ENCODE peak calls at places on chromosome 18, in nine cellular contexts. One of them, this sample, is unnamed.

GRCh38 chr18:74473976-74474375 is 16.9 kb upstream of the DIPK1C start:
- DNase-seq in upper lobe of right lung: no peak
- DNase-seq in endodermal cell: no peak
- DNase-seq in right lobe of liver: no peak
- DNase-seq in BE2C: no peak
- DNase-seq in fibroblast of mammary gland: no peak
- DNase-seq in PC-3: no peak
- DNase-seq in body of pancreas: no peak
- DNase-seq in HFF-Myc: no peak
- DNase-seq in this sample: no peak

GRCh38 chr18:39453882-39454281 is 1888.3 kb upstream of the CELF4 start:
- DNase-seq in body of pancreas: no peak
- DNase-seq in HFF-Myc: no peak
- DNase-seq in BE2C: no peak
- DNase-seq in fibroblast of mammary gland: peak; percentile 61
- DNase-seq in PC-3: no peak
- DNase-seq in right lobe of liver: peak; percentile 48
- DNase-seq in endodermal cell: peak; percentile 42
- DNase-seq in upper lobe of right lung: no peak
- DNase-seq in this sample: no peak

GRCh38 chr18:551404-552061 is 28.6 kb upstream of the CETN1 start:
- DNase-seq in PC-3: no peak
- DNase-seq in HFF-Myc: no peak
- DNase-seq in right lobe of liver: no peak
- DNase-seq in BE2C: no peak
- DNase-seq in fibroblast of mammary gland: no peak
- DNase-seq in endodermal cell: no peak
- DNase-seq in body of pancreas: no peak
- DNase-seq in upper lobe of right lung: no peak
- DNase-seq in this sample: no peak

GRCh38 chr18:50847192-50847591 is 27.4 kb upstream of the MRO start:
- DNase-seq in BE2C: no peak
- DNase-seq in PC-3: no peak
- DNase-seq in upper lobe of right lung: no peak
- DNase-seq in endodermal cell: no peak
- DNase-seq in right lobe of liver: no peak
- DNase-seq in body of pancreas: no peak
- DNase-seq in fibroblast of mammary gland: peak; percentile 85
- DNase-seq in HFF-Myc: no peak
- DNase-seq in this sample: no peak

GRCh38 chr18:48336332-48336731 is 72.9 kb downstream of the ZBTB7C start:
- DNase-seq in right lobe of liver: no peak
- DNase-seq in HFF-Myc: no peak
- DNase-seq in upper lobe of right lung: no peak
- DNase-seq in BE2C: peak; percentile 28
- DNase-seq in body of pancreas: no peak
- DNase-seq in endodermal cell: no peak
- DNase-seq in fibroblast of mammary gland: peak; percentile 9
- DNase-seq in PC-3: peak; percentile 5
- DNase-seq in this sample: no peak

GRCh38 chr18:79305976-79306375 is 89.8 kb upstream of the NFATC1 start:
- DNase-seq in body of pancreas: no peak
- DNase-seq in right lobe of liver: no peak
- DNase-seq in upper lobe of right lung: no peak
- DNase-seq in BE2C: no peak
- DNase-seq in fibroblast of mammary gland: no peak
- DNase-seq in endodermal cell: no peak
- DNase-seq in PC-3: no peak
- DNase-seq in HFF-Myc: no peak
- DNase-seq in this sample: no peak

GRCh38 chr18:3703732-3704176 is 253.8 kb downstream of the TGIF1 start:
- DNase-seq in body of pancreas: peak; percentile 62
- DNase-seq in BE2C: peak; percentile 21
- DNase-seq in HFF-Myc: peak; percentile 32
- DNase-seq in fibroblast of mammary gland: peak; percentile 64
- DNase-seq in endodermal cell: peak; percentile 86
- DNase-seq in PC-3: peak; percentile 71
- DNase-seq in right lobe of liver: peak; percentile 62
- DNase-seq in upper lobe of right lung: peak; percentile 70
- DNase-seq in this sample: peak; percentile 19

GRCh38 chr18:57983472-57983871 is 60.6 kb upstream of the NEDD4L start:
- DNase-seq in upper lobe of right lung: no peak
- DNase-seq in fibroblast of mammary gland: no peak
- DNase-seq in BE2C: no peak
- DNase-seq in HFF-Myc: no peak
- DNase-seq in body of pancreas: no peak
- DNase-seq in right lobe of liver: no peak
- DNase-seq in endodermal cell: no peak
- DNase-seq in PC-3: no peak
- DNase-seq in this sample: no peak

GRCh38 chr18:25518716-25519053 is 166.7 kb upstream of the ZNF521 start:
- DNase-seq in body of pancreas: no peak
- DNase-seq in HFF-Myc: no peak
- DNase-seq in PC-3: no peak
- DNase-seq in endodermal cell: no peak
- DNase-seq in fibroblast of mammary gland: no peak
- DNase-seq in BE2C: no peak
- DNase-seq in right lobe of liver: no peak
- DNase-seq in upper lobe of right lung: no peak
- DNase-seq in this sample: no peak

GRCh38 chr18:48583568-48583967 is 44.7 kb downstream of the CTIF start:
- DNase-seq in right lobe of liver: no peak
- DNase-seq in fibroblast of mammary gland: no peak
- DNase-seq in upper lobe of right lung: no peak
- DNase-seq in body of pancreas: peak; percentile 45
- DNase-seq in BE2C: no peak
- DNase-seq in endodermal cell: no peak
- DNase-seq in PC-3: no peak
- DNase-seq in HFF-Myc: no peak
- DNase-seq in this sample: no peak

GRCh38 chr18:57660961-57661360 is 39.3 kb upstream of the NARS1 start:
- DNase-seq in endodermal cell: no peak
- DNase-seq in upper lobe of right lung: no peak
- DNase-seq in HFF-Myc: peak; percentile 40
- DNase-seq in fibroblast of mammary gland: peak; percentile 66
- DNase-seq in body of pancreas: no peak
- DNase-seq in BE2C: no peak
- DNase-seq in PC-3: no peak
- DNase-seq in right lobe of liver: no peak
- DNase-seq in this sample: no peak

GRCh38 chr18:527136-527535 is 26.6 kb upstream of the COLEC12 start:
- DNase-seq in HFF-Myc: no peak
- DNase-seq in endodermal cell: no peak
- DNase-seq in BE2C: no peak
- DNase-seq in fibroblast of mammary gland: no peak
- DNase-seq in right lobe of liver: no peak
- DNase-seq in body of pancreas: no peak
- DNase-seq in upper lobe of right lung: no peak
- DNase-seq in PC-3: no peak
- DNase-seq in this sample: no peak

DNA sequence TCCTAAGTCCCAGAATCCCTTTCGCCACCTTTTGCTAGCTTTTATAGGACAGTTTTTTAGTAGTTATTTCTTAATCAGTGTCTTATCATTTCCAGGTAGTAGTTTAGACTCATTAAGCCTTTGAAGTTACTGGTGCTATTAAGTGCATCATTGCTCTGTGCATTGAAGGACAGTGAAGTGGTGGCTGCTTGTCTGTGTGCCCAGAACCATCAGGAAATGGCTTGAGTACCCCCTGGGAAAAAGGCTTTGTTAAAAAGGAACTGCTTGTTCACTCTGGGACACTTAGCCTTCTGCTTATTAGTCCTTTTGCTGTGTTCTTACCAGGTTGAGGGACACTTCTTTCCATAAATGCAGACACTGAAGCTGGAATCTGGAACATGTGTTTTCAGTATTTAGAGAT is 30.0 kb downstream of the DTNA start:
- DNase-seq in endodermal cell: no peak
- DNase-seq in PC-3: no peak
- DNase-seq in upper lobe of right lung: no peak
- DNase-seq in HFF-Myc: no peak
- DNase-seq in BE2C: no peak
- DNase-seq in right lobe of liver: no peak
- DNase-seq in body of pancreas: no peak
- DNase-seq in fibroblast of mammary gland: no peak
- DNase-seq in this sample: no peak
- H3K4me3 ChIP-seq in endodermal cell: no peak overlapping the region
- H3K4me3 ChIP-seq in PC-3: no peak overlapping the region
- H3K4me3 ChIP-seq in upper lobe of right lung: no peak overlapping the region
- H3K4me3 ChIP-seq in HFF-Myc: no peak overlapping the region
- H3K4me3 ChIP-seq in BE2C: no peak overlapping the region
- H3K4me3 ChIP-seq in right lobe of liver: no peak overlapping the region
- H3K4me3 ChIP-seq in body of pancreas: no peak overlapping the region
- H3K4me3 ChIP-seq in fibroblast of mammary gland: no peak overlapping the region
- H3K4me3 ChIP-seq in this sample: no peak overlapping the region

DNA sequence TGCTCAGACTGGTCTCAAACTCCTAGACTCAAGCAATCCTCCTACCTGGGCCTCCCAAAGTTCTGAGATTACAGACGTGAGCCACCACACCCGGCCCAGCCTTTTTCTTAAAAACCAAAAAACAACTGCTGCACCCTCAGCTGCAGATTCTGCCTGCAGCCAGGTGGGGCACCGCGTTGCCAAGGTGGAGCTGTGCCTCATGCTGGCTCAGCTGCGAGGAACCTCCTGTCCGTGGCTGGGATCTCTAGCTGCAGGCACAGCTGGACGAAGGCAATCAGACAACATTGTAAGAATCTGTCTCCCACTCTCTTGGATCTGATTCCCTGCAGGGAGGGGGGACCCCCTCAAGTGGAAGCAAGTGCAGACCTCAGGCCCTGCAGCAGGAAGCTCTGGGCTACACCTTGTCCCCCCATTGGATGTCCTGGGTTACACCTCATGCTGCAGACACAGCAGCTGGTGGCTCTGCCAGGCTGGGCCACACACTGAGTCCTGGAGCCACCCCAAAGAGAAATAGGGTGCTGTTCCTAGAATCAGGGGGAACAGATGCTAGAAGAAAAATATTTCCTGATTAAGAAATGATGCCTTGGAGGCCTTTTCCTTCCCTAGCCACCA is 24.1 kb downstream of the CIDEA start:
- DNase-seq in BE2C: no peak
- DNase-seq in PC-3: peak; percentile 50
- DNase-seq in right lobe of liver: no peak
- DNase-seq in body of pancreas: no peak
- DNase-seq in upper lobe of right lung: no peak
- DNase-seq in endodermal cell: peak; percentile 80
- DNase-seq in HFF-Myc: no peak
- DNase-seq in fibroblast of mammary gland: no peak
- DNase-seq in this sample: no peak
- TF ChIP-seq CTCF in BE2C: no peak
- TF ChIP-seq CTCF in PC-3: peak; percentile 67
- TF ChIP-seq CTCF in right lobe of liver: no peak
- TF ChIP-seq CTCF in body of pancreas: no peak
- TF ChIP-seq CTCF in upper lobe of right lung: no peak
- TF ChIP-seq CTCF in endodermal cell: peak; percentile 58
- TF ChIP-seq CTCF in HFF-Myc: peak; percentile 24
- TF ChIP-seq CTCF in fibroblast of mammary gland: no peak
- TF ChIP-seq CTCF in this sample: peak; percentile 54

GRCh38 chr18:61334951-61335736 is 1.9 kb downstream of the CDH20 start:
- DNase-seq in upper lobe of right lung: no peak
- DNase-seq in fibroblast of mammary gland: no peak
- DNase-seq in body of pancreas: no peak
- DNase-seq in BE2C: no peak
- DNase-seq in right lobe of liver: no peak
- DNase-seq in PC-3: no peak
- DNase-seq in endodermal cell: no peak
- DNase-seq in HFF-Myc: no peak
- DNase-seq in this sample: no peak

GRCh38 chr18:61333746-61334490 is 688 bp downstream of the CDH20 start:
- DNase-seq in right lobe of liver: no peak
- DNase-seq in HFF-Myc: no peak
- DNase-seq in BE2C: no peak
- DNase-seq in PC-3: no peak
- DNase-seq in fibroblast of mammary gland: peak; percentile 10
- DNase-seq in upper lobe of right lung: no peak
- DNase-seq in endodermal cell: peak; percentile 83
- DNase-seq in body of pancreas: no peak
- DNase-seq in this sample: no peak

GRCh38 chr18:61331051-61331450 is 2.2 kb upstream of the CDH20 start:
- DNase-seq in BE2C: no peak
- DNase-seq in HFF-Myc: no peak
- DNase-seq in upper lobe of right lung: no peak
- DNase-seq in fibroblast of mammary gland: no peak
- DNase-seq in PC-3: no peak
- DNase-seq in right lobe of liver: no peak
- DNase-seq in body of pancreas: no peak
- DNase-seq in endodermal cell: no peak
- DNase-seq in this sample: no peak

GRCh38 chr18:61334491-61334850 is 1.2 kb downstream of the CDH20 start:
- DNase-seq in endodermal cell: no peak
- DNase-seq in upper lobe of right lung: no peak
- DNase-seq in fibroblast of mammary gland: peak; percentile 22
- DNase-seq in right lobe of liver: no peak
- DNase-seq in BE2C: no peak
- DNase-seq in body of pancreas: no peak
- DNase-seq in PC-3: no peak
- DNase-seq in HFF-Myc: no peak
- DNase-seq in this sample: no peak

DNA sequence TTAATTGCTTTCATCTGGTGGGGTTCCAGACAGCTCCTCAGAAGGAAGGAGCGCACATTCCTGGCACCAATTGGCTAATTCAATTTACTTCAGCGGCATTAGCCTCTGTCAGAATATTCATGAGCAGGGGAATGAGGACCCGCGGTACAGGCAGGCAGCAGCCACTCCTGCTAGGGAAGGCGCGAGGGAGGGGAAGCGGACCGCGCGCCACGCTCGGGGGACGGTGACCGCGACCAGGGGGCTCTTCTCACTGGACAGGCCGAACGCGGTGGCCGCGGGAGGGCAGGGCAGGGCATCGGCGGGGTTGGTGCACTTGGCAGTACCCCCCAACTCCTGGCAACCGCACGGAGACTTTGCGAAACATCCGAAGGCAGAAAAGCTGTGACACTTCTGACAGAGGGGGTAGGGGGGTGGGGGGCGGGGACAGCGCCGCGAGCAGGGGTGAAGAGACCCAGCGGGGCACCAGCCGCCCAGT is at the start of gene CDH20:
- DNase-seq in upper lobe of right lung: no peak
- DNase-seq in BE2C: no peak
- DNase-seq in right lobe of liver: no peak
- DNase-seq in HFF-Myc: no peak
- DNase-seq in endodermal cell: peak; percentile 82
- DNase-seq in body of pancreas: no peak
- DNase-seq in fibroblast of mammary gland: no peak
- DNase-seq in PC-3: no peak
- DNase-seq in this sample: no peak
- H3K4me3 ChIP-seq in upper lobe of right lung: peak within 1 kb of the TSS; percentile 29
- H3K4me3 ChIP-seq in BE2C: peak within 1 kb of the TSS; percentile 1
- H3K4me3 ChIP-seq in right lobe of liver: no peak within 1 kb of the TSS
- H3K4me3 ChIP-seq in HFF-Myc: peak within 1 kb of the TSS; percentile 41
- H3K4me3 ChIP-seq in endodermal cell: peak within 1 kb of the TSS; percentile 84
- H3K4me3 ChIP-seq in body of pancreas: no peak within 1 kb of the TSS
- H3K4me3 ChIP-seq in fibroblast of mammary gland: peak within 1 kb of the TSS; percentile 47
- H3K4me3 ChIP-seq in PC-3: no peak within 1 kb of the TSS
- H3K4me3 ChIP-seq in this sample: no peak within 1 kb of the TSS

DNA sequence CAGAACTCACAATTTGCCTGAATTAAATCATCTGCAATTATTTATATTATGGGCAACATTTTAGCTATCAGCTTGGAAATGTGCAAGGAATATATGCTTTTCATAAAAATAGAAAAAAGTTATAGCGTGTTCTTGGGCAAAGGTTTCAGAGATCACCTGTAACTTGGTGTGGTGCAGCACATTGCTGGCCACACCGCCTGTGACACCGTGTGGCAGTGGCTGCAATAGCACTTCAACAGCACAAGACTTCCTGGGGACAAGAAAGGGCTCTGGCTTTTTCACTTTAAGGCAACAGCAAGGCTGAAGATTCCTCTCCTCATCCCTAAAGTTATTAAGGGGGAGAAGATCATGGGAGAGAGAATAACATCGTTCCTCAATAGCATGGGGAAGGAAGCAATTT is 14.8 kb upstream of the SERPINB3 start:
- DNase-seq in HFF-Myc: no peak
- DNase-seq in body of pancreas: no peak
- DNase-seq in endodermal cell: peak; percentile 79
- DNase-seq in fibroblast of mammary gland: peak; percentile 12
- DNase-seq in upper lobe of right lung: no peak
- DNase-seq in BE2C: no peak
- DNase-seq in PC-3: peak; percentile 71
- DNase-seq in right lobe of liver: peak; percentile 49
- DNase-seq in this sample: no peak
- TF ChIP-seq CTCF in HFF-Myc: peak; percentile 53
- TF ChIP-seq CTCF in body of pancreas: peak; percentile 36
- TF ChIP-seq CTCF in endodermal cell: peak; percentile 79
- TF ChIP-seq CTCF in fibroblast of mammary gland: peak; percentile 31
- TF ChIP-seq CTCF in upper lobe of right lung: peak; percentile 28
- TF ChIP-seq CTCF in BE2C: no peak
- TF ChIP-seq CTCF in PC-3: peak; percentile 88
- TF ChIP-seq CTCF in right lobe of liver: peak; percentile 45
- TF ChIP-seq CTCF in this sample: peak; percentile 90

This sample was measured in LNCaP clone FGC.